ENCODE peak calls at places on chromosomes 16 and 17, in ten cellular contexts. L, X, C, W, D, Y, R, G, Z and N are unnamed samples.

GRCh38 chr16:9308300-9309209 is 217.1 kb downstream of the HAPSTR1 start:
- DNase-seq in C (no peak), R (no peak), L (no peak), D (no peak), Y (no peak), X (no peak), W (no peak), Z (no peak), G (no peak), N (no peak)

GRCh38 chr16:6722786-6723185 is 609.9 kb upstream of the RBFOX1 start:
- DNase-seq in X (no peak), Z (no peak), G (no peak), W (no peak), D (no peak), C (no peak), Y (no peak), L (no peak), R (no peak), N (no peak)

GRCh38 chr16:4371481-4372314 is at the start of gene VASN:
- DNase-seq in D (peak; percentile 79), X (no peak), Z (no peak), C (peak; percentile 87), G (peak; percentile 88), R (no peak), W (peak; percentile 90), L (peak; percentile 88), Y (peak; percentile 68), N (no peak)

GRCh38 chr17:7016406-7016805 is 4.0 kb downstream of the RNASEK start:
- DNase-seq in X (no peak), G (no peak), W (no peak), Z (no peak), Y (no peak), R (no peak), D (no peak), C (no peak), L (no peak), N (no peak)

GRCh38 chr16:25110392-25110947 is 1.1 kb upstream of the LCMT1 start:
- DNase-seq in Z (no peak), L (no peak), X (no peak), G (no peak), C (no peak), R (no peak), W (no peak), D (no peak), Y (no peak), N (no peak)

GRCh38 chr17:55717898-55718735 is 4.5 kb downstream of the TMEM100 start:
- DNase-seq in Z (peak; percentile 82), G (peak; percentile 81), X (no peak), Y (peak; percentile 5), W (peak; percentile 89), L (peak; percentile 83), C (peak; percentile 83), R (no peak), D (peak; percentile 80), N (no peak)

GRCh38 chr16:50666658-50667496 is 14.2 kb downstream of the SNX20 start:
- DNase-seq in Z (no peak), W (no peak), X (no peak), D (no peak), Y (peak; percentile 23), G (no peak), C (no peak), R (no peak), L (no peak), N (no peak)

GRCh38 chr17:40483679-40484078 is 17.7 kb downstream of the TNS4 start:
- DNase-seq in Z (no peak), G (no peak), D (no peak), R (no peak), Y (no peak), C (no peak), X (no peak), W (no peak), L (no peak), N (no peak)

GRCh38 chr17:39694593-39694992 is 5.3 kb upstream of the ERBB2 start:
- DNase-seq in W (no peak), L (no peak), Y (no peak), R (no peak), D (no peak), X (no peak), C (no peak), G (no peak), Z (no peak), N (no peak)

GRCh38 chr16:684067-684794 is at the start of gene JMJD8:
- DNase-seq in R (peak; percentile 69), X (peak; percentile 85), Y (peak; percentile 95), W (peak; percentile 97), D (peak; percentile 95), Z (peak; percentile 97), L (peak; percentile 99), C (peak; percentile 97), G (peak; percentile 98), N (peak; percentile 79)

GRCh38 chr17:78981010-78981888 is 1.5 kb upstream of the LGALS3BP start:
- DNase-seq in C (no peak), D (no peak), Y (no peak), Z (peak; percentile 89), X (no peak), L (no peak), G (no peak), W (no peak), R (no peak), N (no peak)

GRCh38 chr17:78990349-78991016 is 10.8 kb upstream of the LGALS3BP start:
- DNase-seq in Y (no peak), G (no peak), W (no peak), X (no peak), Z (peak; percentile 89), L (peak; percentile 36), C (no peak), D (no peak), R (no peak), N (no peak)

GRCh38 chr17:78988152-78988551 is 8.4 kb upstream of the LGALS3BP start:
- DNase-seq in R (no peak), W (no peak), Z (no peak), X (no peak), C (peak; percentile 43), L (peak; percentile 18), G (no peak), Y (no peak), D (peak; percentile 38), N (no peak)

GRCh38 chr17:78985395-78985794 is 5.7 kb upstream of the LGALS3BP start:
- DNase-seq in W (no peak), R (no peak), Z (no peak), G (no peak), D (no peak), X (no peak), L (no peak), C (no peak), Y (no peak), N (no peak)

DNA sequence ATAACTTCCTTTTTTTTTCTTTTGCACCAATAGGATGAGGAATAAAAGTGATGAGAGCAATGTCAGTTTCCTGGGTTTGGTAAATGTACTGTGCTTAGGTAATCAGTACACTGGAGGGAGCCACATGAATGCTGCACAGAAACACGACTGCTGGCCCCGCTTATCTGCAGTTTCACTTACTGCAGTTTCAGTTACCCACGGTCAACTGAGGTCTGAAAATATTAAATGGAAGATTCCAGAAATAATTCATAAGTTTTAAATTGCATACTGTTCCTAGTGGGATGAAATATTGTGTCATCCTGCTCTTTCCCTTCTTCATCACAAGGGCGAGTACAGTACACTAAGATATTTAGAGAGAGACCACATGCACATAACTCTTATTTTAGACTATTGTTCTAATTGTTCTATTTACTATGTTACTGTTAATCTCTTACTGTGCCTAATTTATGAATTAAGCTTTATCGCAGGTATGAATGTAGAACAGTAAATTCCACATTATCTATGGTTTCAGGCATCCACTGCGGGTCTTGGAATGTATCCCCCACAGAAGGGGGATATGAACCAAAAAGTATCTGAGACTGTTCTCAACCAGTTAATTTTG is 6.4 kb upstream of the LGALS3BP start:
- DNase-seq in R (no peak), W (no peak), G (peak; percentile 68), Z (no peak), Y (no peak), C (peak; percentile 80), X (no peak), L (peak; percentile 61), D (peak; percentile 81), N (no peak)
- H3K4me3 ChIP-seq in R (peak overlapping the region; percentile 18), W (peak overlapping the region; percentile 27), G (peak overlapping the region; percentile 37), Z (no peak overlapping the region), Y (no peak overlapping the region), C (no peak overlapping the region), X (peak overlapping the region; percentile 53), L (peak overlapping the region; percentile 46), D (peak overlapping the region; percentile 34), N (peak overlapping the region; percentile 33)

DNA sequence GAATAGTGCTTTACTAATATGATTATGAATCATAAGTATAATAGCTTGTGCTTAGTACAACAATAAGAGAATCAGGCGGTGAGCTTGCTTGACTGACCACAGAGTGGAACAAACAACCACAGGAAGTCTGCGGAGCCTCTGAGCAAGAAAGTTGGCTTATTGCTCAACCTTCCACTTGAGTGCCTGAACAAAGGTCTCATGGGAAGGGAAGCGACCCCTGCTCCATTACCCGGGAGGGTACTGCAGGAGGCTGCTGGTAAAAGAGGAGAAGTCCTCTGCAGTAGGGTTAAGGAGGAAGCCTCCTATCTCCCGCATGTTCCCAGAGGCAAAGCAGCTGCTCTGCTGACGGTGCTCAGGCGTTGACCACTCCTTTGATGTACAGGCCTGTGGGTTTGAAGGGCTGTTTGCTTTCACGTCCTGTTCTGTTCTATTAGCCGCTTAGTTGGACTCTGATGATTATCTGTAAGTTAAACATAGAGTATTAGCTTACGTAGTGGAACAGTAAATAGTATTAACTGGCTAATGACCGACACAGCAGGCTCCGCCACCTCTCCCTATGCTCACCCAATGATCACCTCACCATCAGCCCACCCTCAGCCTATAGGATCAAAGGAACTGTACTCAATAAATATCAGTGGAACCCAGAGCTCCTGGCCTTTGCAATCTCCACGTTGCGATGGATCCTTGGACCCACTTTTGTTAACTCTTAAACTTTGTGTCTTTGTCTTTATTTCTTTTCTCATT is 17.5 kb downstream of the ALOX15B start:
- DNase-seq in C (peak; percentile 95), X (peak; percentile 48), G (peak; percentile 81), R (peak; percentile 27), D (peak; percentile 91), L (no peak), Z (peak; percentile 34), Y (no peak), W (no peak), N (peak; percentile 58)
- H3K4me3 ChIP-seq in C (no peak overlapping the region), X (no peak overlapping the region), G (no peak overlapping the region), R (no peak overlapping the region), D (no peak overlapping the region), L (no peak overlapping the region), Z (peak overlapping the region; percentile 15), Y (no peak overlapping the region), W (no peak overlapping the region), N (no peak overlapping the region)

GRCh38 chr16:56675685-56676210 is 6.1 kb downstream of the MT1H start:
- DNase-seq in G (no peak), L (no peak), Z (no peak), R (no peak), D (no peak), W (no peak), X (no peak), Y (peak; percentile 43), C (no peak), N (no peak)
- H3K4me3 ChIP-seq in G (peak overlapping the region; percentile 39), L (no peak overlapping the region), Z (no peak overlapping the region), R (no peak overlapping the region), D (peak overlapping the region; percentile 3), W (no peak overlapping the region), X (peak overlapping the region; percentile 18), Y (peak overlapping the region; percentile 28), C (peak overlapping the region; percentile 19), N (no peak overlapping the region)

DNA sequence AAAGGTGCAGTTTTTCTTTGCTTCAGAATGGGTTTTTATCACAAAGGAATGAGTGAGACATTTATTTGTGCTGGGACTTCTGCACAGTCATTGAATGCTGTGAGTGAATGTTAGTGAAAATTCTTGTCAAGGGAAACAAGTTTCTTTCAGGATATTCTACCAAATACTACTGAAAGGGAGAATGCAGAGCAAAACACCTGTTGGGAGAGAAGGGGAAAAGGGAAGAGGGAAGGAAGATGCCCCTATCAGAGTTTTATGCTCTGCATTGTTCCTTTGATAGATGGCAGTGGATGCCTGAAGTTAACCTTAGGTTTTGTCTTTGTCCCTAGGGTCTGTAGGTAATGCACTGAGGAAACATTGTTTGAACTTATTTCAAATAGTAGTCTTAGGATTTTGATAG is 3.1 kb downstream of the GGNBP2 start:
- DNase-seq in R (no peak), Z (no peak), C (no peak), G (no peak), D (no peak), L (no peak), W (no peak), X (no peak), Y (no peak), N (no peak)
- H3K4me3 ChIP-seq in R (peak overlapping the region; percentile 4), Z (no peak overlapping the region), C (peak overlapping the region; percentile 72), G (peak overlapping the region; percentile 70), D (peak overlapping the region; percentile 73), L (no peak overlapping the region), W (no peak overlapping the region), X (peak overlapping the region; percentile 98), Y (no peak overlapping the region), N (peak overlapping the region; percentile 96)